ENCODE peak calls at places on chromosomes 2 and 18, in six cellular contexts. R, O, M, B, E and V are unnamed samples.
A peak's percentile ranks its signal among the peaks of the same experiment; 100 is the strongest.

GRCh38 chr2:236811062-236811656 is 241.5 kb downstream of the ACKR3 start:
- DNase-seq in R (no peak), O (no peak), M (no peak), B (no peak), E (no peak), V (no peak)

GRCh38 chr2:220174826-220175225 is 547.4 kb downstream of the SLC4A3 start:
- DNase-seq in R (no peak), O (no peak), M (no peak), B (no peak), E (no peak), V (no peak)

GRCh38 chr2:40716879-40717278 is 265.0 kb upstream of the SLC8A1 start:
- DNase-seq in R (no peak), O (no peak), M (no peak), B (no peak), E (no peak), V (no peak)

GRCh38 chr2:160402997-160403979 is 90.3 kb downstream of the RBMS1 start:
- DNase-seq in R (peak; percentile 19), O (no peak), M (no peak), B (no peak), E (no peak), V (no peak)

GRCh38 chr2:144776766-144777165 is 256.8 kb upstream of the ZEB2 start:
- DNase-seq in R (no peak), O (no peak), M (no peak), B (no peak), E (no peak), V (no peak)

GRCh38 chr2:152093464-152093863 is 5.4 kb downstream of the CACNB4 start:
- DNase-seq in R (no peak), O (no peak), M (no peak), B (no peak), E (no peak), V (no peak)

GRCh38 chr2:240465268-240465764 is 29.9 kb downstream of the GPC1 start:
- DNase-seq in R (no peak), O (no peak), M (no peak), B (no peak), E (no peak), V (no peak)

GRCh38 chr18:63158012-63158631 is 161.4 kb downstream of the BCL2 start:
- DNase-seq in R (no peak), O (no peak), M (no peak), B (no peak), E (no peak), V (no peak)

GRCh38 chr2:201881382-201881720 is 75.0 kb downstream of the CDK15 start:
- DNase-seq in R (no peak), O (no peak), M (no peak), B (no peak), E (no peak), V (no peak)

GRCh38 chr2:230520875-230521155 is 104.8 kb downstream of the SP100 start:
- DNase-seq in R (no peak), O (no peak), M (no peak), B (no peak), E (no peak), V (no peak)

GRCh38 chr2:64414736-64415435 is 39.1 kb upstream of the LGALSL start:
- DNase-seq in R (no peak), O (no peak), M (no peak), B (no peak), E (no peak), V (no peak)

GRCh38 chr18:5543854-5544389 is at the start of gene EPB41L3:
- DNase-seq in R (no peak), O (no peak), M (no peak), B (peak; percentile 40), E (no peak), V (no peak)

GRCh38 chr2:146661494-146662096 is 1183.2 kb upstream of the ACVR2A start:
- DNase-seq in R (peak; percentile 37), O (peak; percentile 29), M (peak; percentile 23), B (peak; percentile 3), E (no peak), V (peak; percentile 58)

GRCh38 chr2:146665801-146666200 is 1179.0 kb upstream of the ACVR2A start:
- DNase-seq in R (no peak), O (no peak), M (no peak), B (no peak), E (no peak), V (no peak)

GRCh38 chr2:146669735-146670134 is 1175.1 kb upstream of the ACVR2A start:
- DNase-seq in R (no peak), O (no peak), M (no peak), B (no peak), E (no peak), V (no peak)

DNA sequence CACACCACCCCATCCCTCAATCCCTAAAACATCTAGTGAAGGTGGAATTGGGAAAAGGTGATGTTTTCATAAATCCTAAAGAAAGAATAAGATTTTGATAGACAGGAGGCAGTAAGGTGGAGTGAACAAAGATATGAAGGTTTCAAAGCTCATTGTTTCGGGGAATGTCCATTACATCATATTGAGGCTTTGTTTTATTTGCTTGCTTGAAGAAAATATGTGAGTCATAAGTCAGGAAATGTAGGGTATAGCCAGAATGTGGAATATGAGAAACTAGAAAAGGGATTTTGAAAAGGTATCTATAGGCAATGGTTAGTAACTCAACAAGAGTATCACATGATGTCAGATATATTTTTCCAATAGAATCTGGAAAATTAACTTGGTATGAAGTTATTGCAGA is 1178.5 kb upstream of the ACVR2A start:
- DNase-seq in R (no peak), O (no peak), M (no peak), B (no peak), E (no peak), V (no peak)
- TF ChIP-seq JUND in R (no peak), O (no peak), M (no peak), B (no peak), E (no peak), V (no peak)

GRCh38 chr2:118061135-118061955 is 26.9 kb upstream of the INSIG2 start:
- DNase-seq in R (no peak), O (peak; percentile 24), M (peak; percentile 52), B (peak; percentile 2), E (no peak), V (peak; percentile 81)
- TF ChIP-seq JUND in R (no peak), O (no peak), M (no peak), B (no peak), E (no peak), V (no peak)

DNA sequence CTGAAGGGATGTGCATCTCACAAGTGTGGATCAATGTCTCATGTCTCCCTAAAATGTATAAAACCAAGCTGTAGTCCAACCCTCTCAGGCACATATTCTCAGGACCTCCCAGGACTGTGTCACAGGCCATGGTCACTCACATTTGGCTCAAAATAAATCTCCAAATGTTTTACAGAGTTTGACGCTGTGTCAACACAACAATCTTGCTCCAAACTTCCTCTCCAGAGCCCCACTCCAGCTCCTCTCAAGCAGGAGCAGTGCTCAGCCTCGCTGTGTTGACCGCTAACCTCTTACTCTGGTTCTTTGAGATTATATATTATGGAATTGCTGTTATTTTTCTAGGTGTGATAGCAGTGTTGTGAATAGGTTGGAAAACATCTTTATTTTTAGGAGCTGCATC is 56.2 kb downstream of the CYP27C1 start:
- DNase-seq in R (no peak), O (no peak), M (no peak), B (no peak), E (no peak), V (no peak)
- TF ChIP-seq JUND in R (no peak), O (no peak), M (no peak), B (no peak), E (no peak), V (no peak)

DNA sequence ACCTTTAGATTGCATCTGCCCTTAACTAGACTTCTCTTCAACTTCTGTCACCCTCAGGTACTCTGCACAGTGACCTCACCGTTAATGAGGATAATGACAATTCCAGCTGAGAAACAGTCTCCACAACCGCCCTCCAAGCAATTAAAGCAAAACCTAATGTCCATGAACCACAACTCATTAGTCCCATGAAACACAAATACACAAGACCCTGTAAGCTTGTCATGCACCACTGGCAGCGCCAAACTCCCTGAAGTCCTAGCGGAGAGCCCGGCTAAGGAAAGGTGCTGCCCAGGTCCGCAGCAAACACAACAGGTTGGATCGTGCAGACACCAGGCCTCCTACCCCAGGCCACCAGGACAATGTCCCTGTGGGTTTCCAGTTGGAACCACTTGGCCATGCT is 7.4 kb downstream of the SMAD7 start:
- DNase-seq in R (no peak), O (no peak), M (no peak), B (no peak), E (no peak), V (no peak)
- TF ChIP-seq JUND in R (no peak), O (no peak), M (no peak), B (no peak), E (no peak), V (no peak)

GRCh38 chr2:10794891-10795290 is 17.7 kb downstream of the PDIA6 start:
- DNase-seq in R (no peak), O (peak; percentile 39), M (no peak), B (no peak), E (no peak), V (no peak)
- TF ChIP-seq JUND in R (no peak), O (no peak), M (no peak), B (no peak), E (no peak), V (no peak)

DNA sequence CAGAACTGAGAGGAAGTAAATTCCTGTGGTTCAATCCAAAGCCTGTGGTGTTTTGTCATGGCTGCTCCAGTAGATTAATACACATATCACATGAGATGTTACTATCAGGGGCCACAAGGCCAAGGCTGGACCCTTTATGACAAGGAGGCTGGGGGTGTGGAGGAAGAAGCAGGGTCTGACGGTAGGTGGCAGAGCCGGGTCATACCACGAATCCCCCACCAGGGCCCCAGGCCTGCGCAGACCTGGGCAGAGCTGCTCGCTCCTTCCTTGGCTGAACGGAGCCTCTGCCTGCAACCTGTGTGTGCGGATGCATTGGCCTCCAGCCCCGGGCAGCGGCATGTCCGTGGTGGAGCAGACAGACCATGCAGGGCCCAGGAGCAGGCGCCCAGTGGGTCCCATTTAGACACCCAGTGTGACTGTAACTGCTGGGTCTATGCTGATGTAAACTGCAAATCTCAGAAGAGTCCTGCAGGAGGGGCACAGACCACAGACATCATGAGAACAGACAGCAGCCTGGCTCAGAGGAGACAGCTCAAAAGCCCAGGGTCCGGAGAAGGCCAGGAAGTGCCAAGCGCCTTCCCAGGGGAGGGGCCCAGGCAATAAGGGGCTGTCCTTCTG is 155.2 kb downstream of the PXDN start:
- DNase-seq in R (no peak), O (no peak), M (no peak), B (no peak), E (no peak), V (no peak)
- TF ChIP-seq JUND in R (no peak), O (no peak), M (no peak), B (no peak), E (no peak), V (no peak)